ENCODE peak calls at places on chromosomes 12 and 14, in four cellular contexts. H, S, M and Q are unnamed samples.

GRCh38 chr14:100586520-100587247 is 533 bp downstream of the BEGAIN start:
- DNase-seq in M (no peak), S (no peak), H (no peak), Q (no peak)

GRCh38 chr14:69346710-69347109 is 51.4 kb downstream of the ERH start:
- DNase-seq in M (peak; percentile 77), S (peak; percentile 87), H (no peak), Q (peak; percentile 35)

GRCh38 chr12:102669056-102669455 is 188.7 kb upstream of the IGF1 start:
- DNase-seq in S (no peak), H (no peak), M (no peak), Q (no peak)

GRCh38 chr12:42475055-42475454 is 114.5 kb downstream of the PRICKLE1 start:
- DNase-seq in S (no peak), M (no peak), H (no peak), Q (no peak)

GRCh38 chr12:29698756-29699155 is 85.0 kb downstream of the TMTC1 start:
- DNase-seq in M (peak; percentile 58), S (no peak), H (no peak), Q (no peak)

GRCh38 chr12:27814411-27814810 is 34.4 kb upstream of the MANSC4 start:
- DNase-seq in M (no peak), S (no peak), H (no peak), Q (no peak)

GRCh38 chr12:116717466-116718457 is 20.1 kb downstream of the SPRING1 start:
- DNase-seq in S (no peak), H (peak; percentile 56), M (peak; percentile 39), Q (no peak)

GRCh38 chr14:74909501-74909900 is 13.6 kb downstream of the RPS6KL1 start:
- DNase-seq in H (no peak), S (no peak), M (no peak), Q (no peak)

GRCh38 chr12:5269846-5270245 is 162.1 kb upstream of the NTF3 start:
- DNase-seq in H (no peak), S (no peak), M (no peak), Q (no peak)

GRCh38 chr14:100691395-100692025 is 35.2 kb upstream of the DLK1 start:
- DNase-seq in M (no peak), H (no peak), S (no peak), Q (no peak)

GRCh38 chr12:46516933-46517578 is 144.5 kb upstream of the SLC38A2 start:
- DNase-seq in H (no peak), M (no peak), S (no peak), Q (no peak)

GRCh38 chr12:16880864-16881285 is 274.9 kb upstream of the LMO3 start:
- DNase-seq in M (peak; percentile 27), H (no peak), S (peak; percentile 35), Q (peak; percentile 18)

GRCh38 chr12:67222302-67222701 is 46.9 kb upstream of the CAND1 start:
- DNase-seq in H (peak; percentile 10), S (no peak), M (peak; percentile 65), Q (no peak)

GRCh38 chr14:68458840-68459469 is 333.9 kb downstream of the ZFP36L1 start:
- DNase-seq in H (peak; percentile 87), M (peak; percentile 95), S (peak; percentile 48), Q (no peak)

GRCh38 chr14:100383727-100384158 is 60.6 kb downstream of the SLC25A47 start:
- DNase-seq in M (peak; percentile 79), S (peak; percentile 83), H (peak; percentile 55), Q (peak; percentile 78)

GRCh38 chr14:57389646-57390036 is 745 bp upstream of the NAA30 start:
- DNase-seq in S (peak; percentile 51), M (peak; percentile 59), H (no peak), Q (no peak)

GRCh38 chr12:105409881-105410471 is 79.5 kb downstream of the C12orf75 start:
- DNase-seq in M (no peak), S (no peak), H (no peak), Q (no peak)

GRCh38 chr14:22375321-22375930 is 213.6 kb downstream of the DAD1 start:
- DNase-seq in H (peak; percentile 68), S (no peak), M (peak; percentile 61), Q (peak; percentile 33)

DNA sequence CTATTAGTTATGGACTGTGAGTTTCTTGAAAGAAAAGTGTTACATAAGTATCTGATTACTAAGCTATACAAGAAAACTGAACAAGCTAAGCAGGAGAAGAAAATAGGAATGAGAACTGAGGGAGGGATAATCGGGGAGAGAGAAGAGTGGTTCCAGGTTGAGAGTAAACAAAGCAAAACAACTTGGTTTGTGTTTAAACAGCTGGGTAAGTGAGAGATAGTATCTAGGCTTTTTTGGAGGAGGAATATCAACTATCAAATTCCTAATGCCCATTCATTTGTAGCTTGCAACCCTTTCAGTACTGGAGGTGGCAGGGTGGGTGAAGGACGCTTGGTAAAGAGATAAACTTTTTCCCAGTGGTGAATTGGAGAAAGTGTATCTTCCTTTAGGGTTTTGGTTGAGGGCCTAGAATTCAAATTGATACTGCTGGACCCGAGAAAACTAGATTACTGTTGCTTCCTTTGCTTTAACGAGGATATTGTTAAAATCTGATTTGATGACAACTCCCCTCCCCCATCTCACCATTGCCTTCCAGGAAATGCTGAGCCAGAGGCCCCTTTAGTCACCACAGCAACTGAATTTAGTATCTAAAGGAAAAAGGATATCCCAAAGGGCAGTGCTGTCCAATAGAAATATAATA is 2.0 kb upstream of the SLC2A3 start:
- DNase-seq in S (no peak), M (peak; percentile 62), H (no peak), Q (no peak)
- H2BK120ac ChIP-seq in S (no peak overlapping the region), M (no peak overlapping the region), H (peak overlapping the region; percentile 62), Q (no peak overlapping the region)

GRCh38 chr14:24997335-24997734 is 52.6 kb downstream of the STXBP6 start:
- DNase-seq in M (no peak), S (no peak), H (no peak), Q (no peak)

GRCh38 chr14:24993631-24994030 is 56.3 kb downstream of the STXBP6 start:
- DNase-seq in S (no peak), M (no peak), H (no peak), Q (no peak)

GRCh38 chr14:24992624-24993360 is 57.2 kb downstream of the STXBP6 start:
- DNase-seq in H (no peak), M (no peak), S (no peak), Q (no peak)

GRCh38 chr14:24996930-24997329 is 53.0 kb downstream of the STXBP6 start:
- DNase-seq in H (no peak), M (no peak), S (no peak), Q (no peak)

DNA sequence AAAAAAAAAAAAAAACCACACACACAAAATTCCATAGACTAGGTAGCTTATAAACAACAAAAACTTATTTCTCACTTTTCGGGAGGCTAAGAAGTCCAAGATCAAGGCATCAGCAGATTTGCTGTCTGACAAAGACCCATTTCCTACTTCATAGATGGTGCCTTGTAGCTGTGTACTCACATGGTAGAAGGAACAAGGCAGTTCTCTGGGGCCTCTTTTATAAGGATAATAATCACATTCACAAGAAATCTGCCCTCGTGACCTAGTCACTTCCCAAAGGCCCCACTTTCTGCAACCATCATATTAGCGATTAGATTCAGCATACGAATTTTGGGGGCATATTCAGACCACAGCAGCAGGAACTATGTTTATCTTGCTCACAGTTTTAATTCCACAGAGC is 54.9 kb downstream of the STXBP6 start:
- DNase-seq in M (no peak), H (no peak), S (no peak), Q (no peak)
- H2BK120ac ChIP-seq in M (no peak overlapping the region), H (no peak overlapping the region), S (no peak overlapping the region), Q (no peak overlapping the region)

DNA sequence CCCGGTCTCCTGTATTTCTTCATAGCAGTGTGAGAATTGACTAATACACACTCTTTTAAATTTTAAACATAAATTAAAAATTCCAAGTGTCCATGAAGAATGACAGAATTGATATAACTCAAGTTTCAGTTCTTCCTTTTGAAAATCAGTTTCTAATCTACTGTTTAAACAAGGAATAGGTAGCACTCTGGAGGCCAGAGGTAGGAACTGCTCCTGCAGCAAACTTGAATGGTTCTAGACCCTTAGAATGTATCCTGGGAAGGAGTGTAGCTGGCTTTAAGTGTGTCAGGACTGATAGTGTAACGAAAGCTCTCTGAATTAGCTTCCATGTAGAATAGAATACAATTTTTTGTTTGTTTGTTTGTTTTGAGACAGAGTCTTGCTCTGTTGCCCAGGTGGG is 76.8 kb downstream of the AKAP6 start:
- DNase-seq in S (no peak), H (no peak), M (no peak), Q (no peak)
- H2BK120ac ChIP-seq in S (no peak overlapping the region), H (no peak overlapping the region), M (no peak overlapping the region), Q (no peak overlapping the region)

DNA sequence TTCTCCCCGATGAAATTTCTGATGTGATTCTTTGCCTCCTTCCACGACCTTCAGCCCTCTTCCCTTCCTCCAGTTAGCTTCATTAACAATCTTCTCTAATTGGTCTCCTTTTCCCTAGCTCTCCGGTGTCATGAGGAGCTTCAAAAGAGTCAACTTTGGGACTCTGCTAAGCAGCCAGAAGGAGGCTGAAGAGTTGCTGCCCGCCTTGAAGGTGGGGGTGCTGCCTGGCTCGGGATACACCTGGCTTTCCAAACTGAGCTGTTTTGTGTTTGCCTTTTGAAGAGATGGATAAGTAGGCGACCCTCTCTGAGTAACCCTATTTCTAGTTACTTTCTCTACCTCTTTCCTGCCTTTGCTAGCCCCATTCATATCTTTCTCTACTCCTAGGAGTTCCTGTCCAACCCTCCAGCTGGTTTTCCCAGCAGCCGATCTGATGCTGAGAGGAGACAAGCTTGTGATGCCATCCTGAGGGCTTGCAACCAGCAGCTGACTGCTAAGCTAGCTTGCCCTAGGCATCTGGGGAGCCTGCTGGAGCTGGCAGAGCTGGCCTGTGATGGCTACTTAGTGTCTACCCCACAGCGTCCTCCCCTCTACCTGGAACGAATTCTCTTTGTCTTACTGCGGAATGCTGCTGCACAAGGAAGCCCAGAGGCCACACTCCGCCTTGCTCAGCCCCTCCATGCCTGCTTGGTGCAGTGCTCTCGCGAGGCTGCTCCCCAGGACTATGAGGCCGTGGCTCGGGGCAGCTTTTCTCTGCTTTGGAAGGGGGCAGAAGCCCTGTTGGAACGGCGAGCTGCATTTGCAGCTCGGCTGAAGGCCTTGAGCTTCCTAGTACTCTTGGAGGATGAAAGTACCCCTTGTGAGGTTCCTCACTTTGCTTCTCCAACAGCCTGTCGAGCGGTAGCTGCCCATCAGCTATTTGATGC is 801 bp downstream of the ESPL1 start:
- DNase-seq in M (peak; percentile 29), S (no peak), H (no peak), Q (no peak)
- H2BK120ac ChIP-seq in M (no peak overlapping the region), S (no peak overlapping the region), H (peak overlapping the region; percentile 4), Q (no peak overlapping the region)

GRCh38 chr12:114735680-114736374 is 51.9 kb upstream of the TBX3 start:
- DNase-seq in H (no peak), S (peak; percentile 42), M (no peak), Q (no peak)
- H2BK120ac ChIP-seq in H (no peak overlapping the region), S (no peak overlapping the region), M (no peak overlapping the region), Q (no peak overlapping the region)